ENCODE peak calls at places on chromosome 16, in six cellular contexts. V is neural crest cell; K is transverse colon; I is body of pancreas; H is tibial nerve; U is CD8-positive, alpha-beta T cell. T is an unnamed sample.

GRCh38 chr16:85557976-85558589 is 55.0 kb upstream of the GSE1 start:
- DNase-seq in V (no peak), K (peak), I (peak), H (no peak), U (no peak), T (no peak)

GRCh38 chr16:68311316-68311620 is 449 bp downstream of the PRMT7 start:
- DNase-seq in V (no peak), K (no peak), I (no peak), H (no peak), U (peak), T (no peak)

GRCh38 chr16:53865492-53865863 is 161.5 kb downstream of the FTO start:
- DNase-seq in V (no peak), K (no peak), I (peak), H (no peak), U (no peak), T (no peak)

GRCh38 chr16:67950335-67950843 is 6.5 kb upstream of the LCAT start:
- DNase-seq in V (no peak), K (no peak), I (no peak), H (no peak), U (no peak), T (no peak)

GRCh38 chr16:54873081-54873480 is 57.6 kb upstream of the IRX5 start:
- DNase-seq in V (no peak), K (no peak), I (no peak), H (no peak), U (no peak), T (no peak)

GRCh38 chr16:49488336-49488735 is 114.7 kb downstream of the C16orf78 start:
- DNase-seq in V (no peak), K (peak), I (no peak), H (no peak), U (no peak), T (no peak)

GRCh38 chr16:3214904-3215600 is 19.9 kb downstream of the ZNF200 start:
- DNase-seq in V (no peak), K (no peak), I (no peak), H (no peak), U (peak), T (peak)

GRCh38 chr16:79347176-79347715 is 253.3 kb downstream of the MAF start:
- DNase-seq in V (no peak), K (no peak), I (no peak), H (no peak), U (no peak), T (no peak)

GRCh38 chr16:23905027-23905426 is 69.2 kb downstream of the PRKCB start:
- DNase-seq in V (no peak), K (peak), I (peak), H (no peak), U (no peak), T (no peak)

GRCh38 chr16:72818286-72818845 is 229.6 kb downstream of the ZFHX3 start:
- DNase-seq in V (no peak), K (no peak), I (no peak), H (no peak), U (no peak), T (no peak)

GRCh38 chr16:30027588-30028437 is 3.3 kb downstream of the TLCD3B start:
- DNase-seq in V (no peak), K (no peak), I (no peak), H (no peak), U (no peak), T (no peak)

GRCh38 chr16:69105501-69106361 is at the start of gene HAS3:
- DNase-seq in V (peak), K (peak), I (peak), H (no peak), U (no peak), T (no peak)

GRCh38 chr16:23072084-23072599 is 77.1 kb downstream of the USP31 start:
- DNase-seq in V (no peak), K (peak), I (peak), H (peak), U (no peak), T (no peak)

GRCh38 chr16:49876716-49877129 is 20.8 kb upstream of the ZNF423 start:
- DNase-seq in V (peak), K (peak), I (peak), H (no peak), U (no peak), T (no peak)

GRCh38 chr16:67537636-67538591 is 9.3 kb downstream of the RIPOR1 start:
- DNase-seq in V (peak), K (peak), I (peak), H (no peak), U (peak), T (no peak)

DNA sequence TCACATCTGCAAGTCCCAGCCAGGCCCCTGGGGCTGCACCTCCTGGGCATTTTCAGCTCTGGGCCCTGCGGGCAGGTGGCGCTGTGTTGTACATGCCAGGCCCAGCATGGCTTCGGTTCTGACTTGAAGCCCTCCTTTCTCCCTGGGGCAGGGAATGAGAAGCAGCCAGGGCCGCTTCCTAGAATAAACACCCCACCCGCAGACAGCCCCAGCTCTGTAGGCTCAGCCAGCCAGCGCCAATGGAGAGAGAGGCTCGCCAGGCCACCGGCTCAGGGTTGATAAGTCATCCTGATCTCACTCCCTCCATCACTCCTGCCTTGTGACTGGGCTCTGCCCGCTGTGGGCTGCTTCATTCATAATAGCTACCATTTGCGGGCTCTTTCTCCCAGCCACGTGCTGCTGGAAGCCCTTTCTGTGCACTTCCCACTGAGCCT is 6.0 kb upstream of the GLIS2 start:
- DNase-seq in V (peak), K (peak), I (peak), H (peak), U (peak), T (peak)
- TF ChIP-seq CTCF in V (peak), K (peak), I (peak), H (peak), U (peak), T (no peak)

GRCh38 chr16:88856828-88857727 is at the start of the genes GALNS and TRAPPC2L:
- DNase-seq in V (peak), K (peak), I (peak), H (peak), U (peak), T (peak)
- TF ChIP-seq CTCF in V (no peak), K (no peak), I (no peak), H (peak), U (no peak), T (no peak)

DNA sequence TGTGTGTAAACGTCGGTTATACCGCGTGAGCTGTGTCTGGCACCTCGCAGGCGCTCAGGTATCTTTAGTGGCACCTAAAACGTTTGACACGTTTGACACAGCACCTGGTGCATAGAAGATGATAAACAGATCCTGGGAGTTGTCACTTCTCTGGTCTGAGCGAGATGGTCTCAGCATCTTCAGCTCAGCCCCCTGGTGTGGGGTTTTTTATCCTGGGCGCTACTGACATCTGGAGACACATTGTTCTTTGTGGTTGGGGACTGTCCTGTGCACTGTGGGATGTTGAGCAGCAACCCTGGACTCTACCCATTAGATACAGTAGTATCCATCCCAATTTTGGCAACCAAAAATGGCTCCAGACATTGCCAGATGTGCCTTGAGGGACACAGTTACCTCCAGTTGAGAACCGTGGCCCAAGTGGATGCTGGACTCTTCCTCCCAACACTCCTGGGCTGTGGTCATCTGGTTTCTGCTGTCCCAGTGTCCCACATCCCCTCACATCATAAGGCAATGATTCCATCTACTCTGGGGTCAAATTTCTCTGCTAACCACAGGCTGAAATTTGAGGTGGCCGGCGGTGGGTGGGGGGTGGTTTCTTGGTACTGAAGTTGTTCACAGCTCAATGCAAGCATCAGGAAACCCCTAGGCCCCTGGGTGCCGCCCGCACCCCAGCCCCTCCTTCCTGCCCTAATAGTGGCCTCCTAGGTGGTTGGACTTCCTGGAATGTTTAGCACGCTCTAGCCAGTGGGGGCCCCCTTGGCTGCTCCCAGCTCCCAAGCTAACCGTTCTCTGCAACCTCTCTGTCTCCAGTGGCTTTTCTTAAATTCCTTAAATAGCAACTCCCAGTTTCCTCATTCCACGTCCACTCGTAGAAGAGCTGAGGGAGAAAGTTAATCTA is 124.7 kb downstream of the ABCC1 start:
- DNase-seq in V (no peak), K (peak), I (peak), H (no peak), U (no peak), T (no peak)
- TF ChIP-seq CTCF in V (no peak), K (no peak), I (no peak), H (no peak), U (no peak), T (no peak)

GRCh38 chr16:87057291-87057881 is 259.8 kb downstream of the C16orf95 start:
- DNase-seq in V (no peak), K (no peak), I (no peak), H (no peak), U (no peak), T (no peak)
- TF ChIP-seq CTCF in V (no peak), K (no peak), I (no peak), H (no peak), U (no peak), T (no peak)

GRCh38 chr16:83393196-83393981 is 414.4 kb upstream of the HSBP1 start:
- DNase-seq in V (no peak), K (no peak), I (no peak), H (no peak), U (no peak), T (no peak)
- TF ChIP-seq CTCF in V (peak), K (no peak), I (no peak), H (no peak), U (no peak), T (no peak)

T was measured in lower leg skin.